ENCODE peak calls at places on chromosome 19, in five cellular contexts. I, Q, O, B and J are unnamed samples.

GRCh38 chr19:30332445-30333234 is 39.5 kb upstream of the ZNF536 start:
- DNase-seq in Q (no peak), B (no peak), I (no peak), O (no peak), J (no peak)

GRCh38 chr19:48292798-48293197 is 22.9 kb downstream of the ZNF114 start:
- DNase-seq in Q (no peak), I (no peak), B (no peak), O (no peak), J (no peak)

GRCh38 chr19:10431254-10431942 is 11.1 kb downstream of the PDE4A start:
- DNase-seq in Q (no peak), O (no peak), B (peak; percentile 44), I (no peak), J (no peak)

GRCh38 chr19:43450545-43450997 is 14.8 kb downstream of the LYPD3 start:
- DNase-seq in B (no peak), O (no peak), Q (no peak), I (no peak), J (no peak)

GRCh38 chr19:31541396-31541795 is 192.2 kb upstream of the TSHZ3 start:
- DNase-seq in O (no peak), Q (no peak), I (no peak), B (no peak), J (no peak)

GRCh38 chr19:43755256-43755801 is 567 bp upstream of the SMG9 start:
- DNase-seq in I (peak; percentile 77), B (peak; percentile 86), O (no peak), Q (peak; percentile 86), J (no peak)

GRCh38 chr19:41541990-41542584 is 33.9 kb upstream of the CEACAM21 start:
- DNase-seq in B (peak; percentile 73), I (peak; percentile 57), Q (peak; percentile 67), O (no peak), J (no peak)

GRCh38 chr19:29831041-29831548 is 19.3 kb downstream of the CCNE1 start:
- DNase-seq in Q (no peak), B (no peak), I (no peak), O (no peak), J (no peak)

GRCh38 chr19:21569497-21569870 is 64.1 kb downstream of the ZNF429 start:
- DNase-seq in B (no peak), I (no peak), O (no peak), Q (no peak), J (no peak)

GRCh38 chr19:11995174-11995573 is 30.3 kb downstream of the ZNF763 start:
- DNase-seq in O (no peak), Q (no peak), I (no peak), B (no peak), J (no peak)

GRCh38 chr19:45424191-45425058 is 708 bp upstream of the ERCC1 start:
- DNase-seq in O (peak; percentile 83), I (peak; percentile 51), Q (peak; percentile 78), B (peak; percentile 62), J (peak; percentile 72)

GRCh38 chr19:45791744-45792481 is 732 bp downstream of the DMWD start:
- DNase-seq in I (no peak), O (no peak), Q (no peak), B (no peak), J (no peak)

GRCh38 chr19:13005861-13006370 is 10.6 kb downstream of the NFIX start:
- DNase-seq in I (no peak), O (no peak), Q (no peak), B (no peak), J (no peak)

GRCh38 chr19:19361075-19361594 is 40.5 kb downstream of the MAU2 start:
- DNase-seq in I (peak; percentile 85), Q (peak; percentile 85), B (peak; percentile 82), O (peak; percentile 58), J (peak; percentile 57)

GRCh38 chr19:23060016-23060415 is 56.8 kb upstream of the ZNF730 start:
- DNase-seq in O (no peak), I (no peak), B (no peak), Q (no peak), J (no peak)

GRCh38 chr19:15866646-15867045 is 31.2 kb downstream of the CYP4F2 start:
- DNase-seq in B (no peak), I (no peak), Q (no peak), O (no peak), J (no peak)

GRCh38 chr19:17183271-17183757 is 31.8 kb upstream of the USE1 start:
- DNase-seq in O (no peak), Q (no peak), I (no peak), B (no peak), J (no peak)

GRCh38 chr19:43634877-43635560 is 4.6 kb downstream of the CADM4 start:
- DNase-seq in B (no peak), Q (no peak), O (no peak), I (peak; percentile 86), J (no peak)

GRCh38 chr19:32829345-32829896 is 40.1 kb downstream of the SLC7A9 start:
- DNase-seq in Q (no peak), I (no peak), O (no peak), B (no peak), J (no peak)

GRCh38 chr19:41352609-41353465 is 885 bp downstream of the TGFB1 start:
- DNase-seq in O (no peak), I (peak; percentile 81), B (peak; percentile 66), Q (peak; percentile 63), J (no peak)

GRCh38 chr19:45404557-45405434 is at the start of gene PPP1R13L:
- DNase-seq in B (peak; percentile 92), Q (peak; percentile 89), I (peak; percentile 86), O (no peak), J (peak; percentile 36)

GRCh38 chr19:36915992-36916830 is at the start of the genes ZNF568 and ZNF829:
- DNase-seq in I (peak; percentile 90), Q (peak; percentile 93), B (peak; percentile 83), O (peak; percentile 36), J (peak; percentile 67)

GRCh38 chr19:33249740-33250366 is 24.2 kb upstream of the SLC7A10 start:
- DNase-seq in O (no peak), Q (no peak), I (no peak), B (no peak), J (no peak)

GRCh38 chr19:51525731-51526130 is 5.7 kb downstream of the SIGLEC6 start:
- DNase-seq in Q (no peak), O (no peak), B (no peak), I (no peak), J (no peak)

GRCh38 chr19:33040994-33041827 is 23.5 kb downstream of the RHPN2 start:
- DNase-seq in O (no peak), I (no peak), Q (no peak), B (peak; percentile 50), J (no peak)

GRCh38 chr19:29665826-29666633 is 769 bp downstream of the PLEKHF1 start:
- DNase-seq in Q (peak; percentile 58), B (peak; percentile 41), I (peak; percentile 62), O (no peak), J (no peak)

GRCh38 chr19:13130886-13131490 is 12.9 kb downstream of the NACC1 start:
- DNase-seq in I (no peak), O (no peak), B (no peak), Q (no peak), J (no peak)

GRCh38 chr19:33502991-33503790 is 18.4 kb downstream of the PEPD start:
- DNase-seq in Q (no peak), B (no peak), I (peak; percentile 30), O (no peak), J (no peak)

GRCh38 chr19:20926796-20927195 is 3.7 kb downstream of the ZNF85 start:
- DNase-seq in O (no peak), I (no peak), B (no peak), Q (no peak), J (no peak)

GRCh38 chr19:16144216-16144581 is 714 bp downstream of the HSH2D start:
- DNase-seq in B (no peak), I (no peak), O (no peak), Q (no peak), J (no peak)

GRCh38 chr19:45646345-45646698 is 7.1 kb upstream of the EML2 start:
- DNase-seq in I (no peak), B (no peak), O (no peak), Q (no peak), J (no peak)

GRCh38 chr19:19329199-19329598 is 8.6 kb downstream of the MAU2 start:
- DNase-seq in Q (no peak), O (no peak), I (no peak), B (no peak), J (no peak)

DNA sequence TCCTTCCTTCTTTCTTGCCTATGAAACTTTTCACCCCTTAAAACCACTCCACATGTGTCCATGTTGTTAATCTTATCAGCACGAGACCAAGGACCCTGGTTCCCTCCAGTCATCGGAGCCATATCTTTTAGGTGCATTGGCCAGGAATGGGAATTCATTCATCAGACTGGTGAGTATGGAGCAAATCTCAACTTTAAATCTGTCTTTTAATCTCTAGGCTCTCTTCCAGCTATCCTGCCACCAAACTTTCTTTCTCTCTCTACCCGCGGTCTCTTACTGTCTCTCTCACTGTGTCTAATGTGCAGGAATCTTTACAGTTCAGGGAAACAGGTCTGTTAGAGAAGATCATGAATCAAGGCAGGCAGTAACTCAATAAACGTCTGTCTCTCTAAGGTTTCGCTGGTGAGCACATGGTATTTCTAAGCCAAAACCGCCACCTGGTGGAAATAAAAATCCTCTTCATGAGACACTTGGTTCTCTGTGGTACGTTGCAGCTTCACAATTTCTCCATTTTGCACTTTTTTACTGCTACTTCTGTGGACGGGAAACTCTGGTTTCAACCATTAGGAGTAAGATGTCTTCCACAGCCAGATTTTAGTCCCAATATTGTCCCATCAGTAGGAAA is 16.1 kb downstream of the LGALS16 start:
- DNase-seq in I (peak; percentile 78), O (no peak), B (peak; percentile 29), Q (peak; percentile 26), J (no peak)
- H3K4me3 ChIP-seq in I (no peak overlapping the region), O (no peak overlapping the region), B (no peak overlapping the region), Q (no peak overlapping the region), J (no peak overlapping the region)

DNA sequence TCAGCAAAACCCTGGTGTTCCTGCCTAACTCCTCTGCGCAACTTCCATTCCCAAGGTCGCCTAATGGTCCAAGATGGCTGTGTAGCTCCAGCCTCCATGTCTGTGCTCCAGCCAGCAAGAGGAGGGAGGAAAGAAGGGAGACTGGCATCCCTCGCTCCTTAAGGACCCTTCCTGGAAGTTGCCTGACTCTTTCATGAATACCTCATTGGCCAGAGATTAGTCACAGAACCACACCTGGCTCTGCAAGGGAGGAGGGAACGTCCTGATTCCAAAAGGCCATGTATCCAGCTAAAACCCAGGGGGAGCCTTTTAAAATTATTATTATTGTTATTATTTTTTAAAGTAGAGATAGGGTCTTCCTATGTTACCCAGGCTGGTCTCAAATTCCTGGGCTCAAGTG is 4.8 kb downstream of the KCNK6 start:
- DNase-seq in I (no peak), B (no peak), O (no peak), Q (no peak), J (no peak)
- H3K27ac ChIP-seq in I (no peak overlapping the region), B (no peak overlapping the region), O (no peak overlapping the region), Q (no peak overlapping the region), J (no peak overlapping the region)

GRCh38 chr19:56304243-56304642 is 10.4 kb downstream of the ZSCAN5A start:
- DNase-seq in O (no peak), B (no peak), Q (no peak), I (no peak), J (no peak)

GRCh38 chr19:56299688-56300087 is 15.0 kb downstream of the ZSCAN5A start:
- DNase-seq in Q (no peak), I (no peak), O (no peak), B (no peak), J (no peak)

GRCh38 chr19:56301152-56301551 is 13.5 kb downstream of the ZSCAN5A start:
- DNase-seq in O (no peak), B (no peak), Q (no peak), I (no peak), J (no peak)

GRCh38 chr19:56297010-56297409 is 17.6 kb downstream of the ZSCAN5A start:
- DNase-seq in O (no peak), I (no peak), Q (no peak), B (no peak), J (no peak)

GRCh38 chr19:56301886-56302620 is 12.6 kb downstream of the ZSCAN5A start:
- DNase-seq in Q (no peak), O (no peak), B (no peak), I (no peak), J (no peak)
- H3K4me3 ChIP-seq in Q (no peak overlapping the region), O (no peak overlapping the region), B (no peak overlapping the region), I (no peak overlapping the region), J (no peak overlapping the region)

GRCh38 chr19:3556978-3557460 is 367 bp downstream of the MFSD12 start:
- DNase-seq in I (peak; percentile 67), B (peak; percentile 48), O (no peak), Q (no peak), J (no peak)
- H3K27ac ChIP-seq in I (no peak overlapping the region), B (peak overlapping the region; percentile 90), O (no peak overlapping the region), Q (peak overlapping the region; percentile 76), J (peak overlapping the region; percentile 46)